ENCODE peak calls at places on chromosomes 5 and 9, in eight cellular contexts. A is fibroblast of lung, I is mucosa of descending colon, O is AG09309, Z is left ventricle myocardium inferior, H is BJ, W is AG10803, E is PC-3. M is an unnamed sample.

GRCh38 chr5:27911216-27911615 is 872.8 kb upstream of the CDH9 start:
- DNase-seq in A (no peak), I (no peak), O (no peak), Z (no peak), H (no peak), W (no peak), E (peak; percentile 71), M (no peak)

GRCh38 chr5:88188458-88189132 is 80.0 kb downstream of the TMEM161B start:
- DNase-seq in A (peak; percentile 14), I (no peak), O (no peak), Z (no peak), H (no peak), W (no peak), E (no peak), M (no peak)

GRCh38 chr9:105341784-105342183 is 97.3 kb downstream of the SLC44A1 start:
- DNase-seq in A (peak; percentile 23), I (no peak), O (peak; percentile 34), Z (no peak), H (peak; percentile 9), W (peak; percentile 52), E (no peak), M (no peak)

GRCh38 chr5:23014251-23014650 is 161.1 kb upstream of the CDH12 start:
- DNase-seq in A (no peak), I (no peak), O (no peak), Z (no peak), H (no peak), W (no peak), E (no peak), M (no peak)

GRCh38 chr9:69601698-69602097 is 70.5 kb downstream of the APBA1 start:
- DNase-seq in A (no peak), I (no peak), O (no peak), Z (no peak), H (no peak), W (no peak), E (no peak), M (no peak)

GRCh38 chr5:170184007-170184687 is 48.6 kb upstream of the C5orf58 start:
- DNase-seq in A (peak; percentile 26), I (peak; percentile 51), O (peak; percentile 10), Z (peak; percentile 51), H (no peak), W (peak; percentile 44), E (peak; percentile 74), M (peak; percentile 8)

GRCh38 chr5:32302822-32303754 is 9.7 kb downstream of the MTMR12 start:
- DNase-seq in A (no peak), I (no peak), O (no peak), Z (no peak), H (no peak), W (no peak), E (no peak), M (no peak)

GRCh38 chr5:62593331-62593730 is 14.7 kb downstream of the LRRC70 start:
- DNase-seq in A (peak; percentile 25), I (no peak), O (no peak), Z (no peak), H (no peak), W (peak; percentile 24), E (no peak), M (no peak)

GRCh38 chr5:150021491-150022162 is 21.1 kb downstream of the HMGXB3 start:
- DNase-seq in A (peak; percentile 91), I (no peak), O (no peak), Z (peak; percentile 34), H (no peak), W (no peak), E (peak; percentile 88), M (peak; percentile 71)

GRCh38 chr9:4739587-4740372 is 1.2 kb downstream of the AK3 start:
- DNase-seq in A (peak; percentile 23), I (peak; percentile 73), O (no peak), Z (no peak), H (no peak), W (no peak), E (peak; percentile 4), M (no peak)

GRCh38 chr9:4740373-4740622 is 704 bp downstream of the AK3 start:
- DNase-seq in A (no peak), I (no peak), O (no peak), Z (no peak), H (no peak), W (no peak), E (peak; percentile 27), M (no peak)

GRCh38 chr9:4741365-4742031 is 496 bp upstream of the AK3 start:
- DNase-seq in A (no peak), I (no peak), O (no peak), Z (peak; percentile 47), H (no peak), W (no peak), E (peak; percentile 18), M (no peak)

GRCh38 chr9:4740623-4741364 is at the start of gene AK3:
- DNase-seq in A (peak; percentile 87), I (peak; percentile 93), O (peak; percentile 42), Z (peak; percentile 90), H (peak; percentile 20), W (peak; percentile 83), E (peak; percentile 72), M (peak; percentile 43)

DNA sequence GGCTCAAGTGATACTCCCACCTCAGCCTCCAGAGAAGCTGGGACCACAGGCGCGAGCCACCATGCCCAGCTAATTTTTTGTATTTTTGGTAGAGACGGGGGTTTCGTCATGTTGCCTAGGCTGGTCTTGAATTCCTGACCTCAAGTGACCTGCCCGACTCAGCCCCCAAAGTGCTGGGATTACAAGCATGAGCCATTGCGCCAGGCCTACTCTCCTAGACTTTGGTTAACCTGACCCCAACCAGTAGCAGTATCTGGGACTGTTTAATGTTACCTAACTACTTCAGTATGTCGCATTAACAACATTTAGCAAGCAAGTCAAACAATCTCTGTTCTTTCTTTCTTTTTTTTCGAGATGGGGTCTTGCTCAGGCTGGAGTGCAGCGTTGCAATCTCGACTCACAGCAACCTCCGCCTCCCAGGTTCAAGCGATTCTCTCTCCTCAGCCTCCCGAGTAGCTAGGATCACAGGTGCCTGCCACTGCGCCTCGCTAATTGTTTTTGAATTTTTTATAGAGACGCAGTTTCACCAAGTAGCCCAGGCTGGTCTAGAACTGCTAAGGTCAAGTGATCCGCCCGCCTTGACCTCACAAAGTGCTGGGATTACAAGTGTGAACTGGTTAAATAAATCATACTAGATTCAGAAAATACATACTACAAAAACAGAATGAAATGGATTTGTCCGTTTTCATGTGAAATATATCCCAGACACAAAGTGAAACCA is 2.0 kb downstream of the AK3 start:
- DNase-seq in A (no peak), I (peak; percentile 37), O (no peak), Z (no peak), H (no peak), W (no peak), E (no peak), M (no peak)
- H3K4me3 ChIP-seq in A (peak overlapping the region; percentile 73), I (no peak overlapping the region), O (peak overlapping the region; percentile 71), Z (peak overlapping the region; percentile 85), H (peak overlapping the region; percentile 70), W (peak overlapping the region; percentile 80), E (peak overlapping the region; percentile 96), M (peak overlapping the region; percentile 76)

GRCh38 chr9:125200216-125201047 is at the start of gene RABEPK:
- DNase-seq in A (peak; percentile 94), I (peak; percentile 98), O (peak; percentile 77), Z (peak; percentile 93), H (peak; percentile 87), W (peak; percentile 95), E (peak; percentile 89), M (peak; percentile 77)
- TF ChIP-seq CTCF in A (no peak), I (no peak), O (no peak), Z (no peak), H (no peak), W (no peak), E (no peak), M (no peak)

DNA sequence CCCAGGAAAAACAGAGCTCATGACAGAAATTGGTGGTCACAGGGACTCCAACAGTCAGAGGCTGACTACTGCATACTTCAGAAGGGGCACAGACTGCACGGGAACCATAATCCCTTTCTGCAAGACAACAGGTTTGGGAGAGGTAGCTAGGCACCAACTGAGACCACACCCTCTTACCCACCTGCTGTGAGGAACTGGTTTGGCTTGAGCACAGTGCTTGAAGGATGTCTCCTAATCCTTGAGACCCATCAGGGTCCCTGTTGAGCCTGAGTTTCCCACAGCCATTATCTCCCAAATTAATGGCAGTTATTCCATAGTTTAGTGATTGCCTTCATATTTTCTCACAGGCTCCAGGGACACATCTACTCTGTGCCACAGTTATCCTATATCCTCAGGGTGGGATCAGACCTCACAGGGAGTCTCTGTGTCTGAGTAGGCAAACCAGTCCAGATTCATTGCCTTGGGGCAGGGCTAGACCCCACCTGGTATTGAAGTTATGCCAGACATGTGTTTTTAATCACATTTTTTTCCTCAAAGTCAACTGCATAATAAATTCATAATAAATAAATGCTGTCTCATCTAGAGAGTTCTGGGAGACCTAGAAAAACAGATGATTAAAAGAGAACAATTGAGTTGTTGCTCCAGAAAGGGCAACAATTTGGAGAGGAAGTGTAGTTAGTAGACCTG is 9.3 kb upstream of the CAST start:
- DNase-seq in A (peak; percentile 57), I (no peak), O (no peak), Z (no peak), H (no peak), W (no peak), E (peak; percentile 76), M (no peak)
- H3K4me3 ChIP-seq in A (no peak overlapping the region), I (no peak overlapping the region), O (no peak overlapping the region), Z (no peak overlapping the region), H (no peak overlapping the region), W (no peak overlapping the region), E (no peak overlapping the region), M (no peak overlapping the region)

GRCh38 chr5:95241635-95242034 is 43.3 kb downstream of the MCTP1 start:
- DNase-seq in A (peak; percentile 19), I (no peak), O (no peak), Z (no peak), H (no peak), W (no peak), E (no peak), M (no peak)

GRCh38 chr5:95237324-95237723 is 47.6 kb downstream of the MCTP1 start:
- DNase-seq in A (no peak), I (no peak), O (no peak), Z (no peak), H (no peak), W (no peak), E (no peak), M (no peak)

GRCh38 chr5:95235439-95235982 is 49.4 kb downstream of the MCTP1 start:
- DNase-seq in A (no peak), I (no peak), O (no peak), Z (no peak), H (no peak), W (no peak), E (no peak), M (no peak)

GRCh38 chr5:95241155-95241554 is 43.7 kb downstream of the MCTP1 start:
- DNase-seq in A (no peak), I (no peak), O (no peak), Z (no peak), H (no peak), W (no peak), E (no peak), M (no peak)

DNA sequence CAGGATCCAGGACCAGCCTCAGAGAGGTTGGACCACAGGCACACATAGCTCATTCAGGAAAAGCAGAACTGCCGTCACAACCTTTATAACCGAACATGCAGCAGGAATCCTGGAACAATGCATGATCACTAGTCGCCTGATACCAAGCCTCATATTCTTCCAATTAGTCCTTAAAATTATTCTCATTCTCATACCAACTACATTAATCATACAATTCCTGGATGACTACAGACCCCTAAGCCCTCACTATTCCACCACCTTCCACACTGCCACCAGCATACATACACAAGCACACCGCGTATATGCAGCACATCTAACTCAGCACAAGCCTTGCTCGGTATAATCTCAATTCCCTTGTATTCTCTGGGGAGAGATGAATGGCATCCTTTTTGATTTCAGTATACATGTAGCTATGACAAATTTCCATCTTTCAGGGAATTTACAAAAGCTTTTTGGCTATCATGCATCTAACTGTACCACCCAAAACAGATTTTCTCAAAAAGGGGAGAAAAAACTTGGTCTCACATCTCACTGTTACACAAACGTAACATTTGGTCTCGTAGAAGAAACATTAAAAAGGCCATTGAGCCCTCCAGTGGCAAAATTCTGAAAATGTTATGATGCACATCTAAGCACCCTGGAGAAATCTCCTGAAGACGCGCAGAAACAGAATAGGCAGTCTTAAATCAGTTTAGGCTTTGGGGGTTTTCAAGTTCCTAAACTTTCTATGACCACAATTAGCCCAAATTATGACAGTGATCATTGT is 46.2 kb downstream of the MCTP1 start:
- DNase-seq in A (peak; percentile 74), I (no peak), O (no peak), Z (no peak), H (no peak), W (peak; percentile 15), E (peak; percentile 54), M (peak; percentile 77)
- TF ChIP-seq CTCF in A (peak; percentile 33), I (no peak), O (peak; percentile 22), Z (peak; percentile 40), H (no peak), W (peak; percentile 51), E (peak; percentile 59), M (peak; percentile 43)

M was measured in retinal pigment epithelial cell.